ENCODE peak calls at places on chromosome 4, in nine cellular contexts. A is left lung, S is mammary epithelial cell, Z is neural progenitor cell, G is cardiac muscle cell, Q is IMR-90, B is endothelial cell of umbilical vein, P is psoas muscle, K is fibroblast of lung. O is an unnamed sample.
A peak's percentile ranks its signal among the peaks of the same experiment; 100 is the strongest.

GRCh38 chr4:10013722-10014121 is 7.6 kb downstream of the SLC2A9 start:
- DNase-seq in A (no peak), S (peak; percentile 43), Z (peak; percentile 75), G (peak; percentile 73), Q (no peak), B (peak; percentile 32), P (no peak), K (no peak), O (peak; percentile 74)

GRCh38 chr4:92814677-92815076 is 510.9 kb downstream of the GRID2 start:
- DNase-seq in A (no peak), S (no peak), Z (no peak), G (no peak), Q (no peak), B (no peak), P (no peak), K (no peak), O (no peak)

GRCh38 chr4:141329174-141329569 is 108.5 kb downstream of the ZNF330 start:
- DNase-seq in A (no peak), S (peak; percentile 82), Z (no peak), G (no peak), Q (peak; percentile 80), B (no peak), P (no peak), K (peak; percentile 42), O (no peak)

GRCh38 chr4:80007745-80008149 is 65.3 kb downstream of the ANTXR2 start:
- DNase-seq in A (no peak), S (no peak), Z (no peak), G (no peak), Q (no peak), B (peak; percentile 83), P (no peak), K (peak; percentile 23), O (no peak)

GRCh38 chr4:28391877-28392276 is 1531.2 kb downstream of the STIM2 start:
- DNase-seq in A (no peak), S (peak; percentile 29), Z (no peak), G (no peak), Q (peak; percentile 40), B (no peak), P (no peak), K (peak; percentile 10), O (no peak)

GRCh38 chr4:2832309-2832980 is 11.2 kb upstream of the ADD1 start:
- DNase-seq in A (peak; percentile 59), S (no peak), Z (no peak), G (no peak), Q (no peak), B (no peak), P (peak; percentile 45), K (no peak), O (no peak)

GRCh38 chr4:36812153-36812552 is 432.4 kb upstream of the NWD2 start:
- DNase-seq in A (no peak), S (no peak), Z (no peak), G (no peak), Q (no peak), B (no peak), P (no peak), K (no peak), O (no peak)

GRCh38 chr4:80268936-80269335 is 2.5 kb downstream of the FGF5 start:
- DNase-seq in A (peak; percentile 10), S (no peak), Z (no peak), G (no peak), Q (no peak), B (no peak), P (no peak), K (peak; percentile 30), O (no peak)

GRCh38 chr4:88614058-88614457 is 21.8 kb downstream of the HERC3 start:
- DNase-seq in A (no peak), S (no peak), Z (no peak), G (no peak), Q (no peak), B (no peak), P (no peak), K (no peak), O (no peak)

GRCh38 chr4:88610771-88611170 is 18.5 kb downstream of the HERC3 start:
- DNase-seq in A (no peak), S (no peak), Z (no peak), G (no peak), Q (peak; percentile 31), B (no peak), P (peak; percentile 89), K (peak; percentile 90), O (no peak)

GRCh38 chr4:88616275-88616996 is 24.2 kb downstream of the HERC3 start:
- DNase-seq in A (no peak), S (peak; percentile 83), Z (no peak), G (no peak), Q (peak; percentile 77), B (no peak), P (peak; percentile 62), K (peak; percentile 93), O (no peak)

GRCh38 chr4:88609387-88609786 is 17.1 kb downstream of the HERC3 start:
- DNase-seq in A (no peak), S (no peak), Z (no peak), G (no peak), Q (no peak), B (peak; percentile 69), P (no peak), K (no peak), O (no peak)

DNA sequence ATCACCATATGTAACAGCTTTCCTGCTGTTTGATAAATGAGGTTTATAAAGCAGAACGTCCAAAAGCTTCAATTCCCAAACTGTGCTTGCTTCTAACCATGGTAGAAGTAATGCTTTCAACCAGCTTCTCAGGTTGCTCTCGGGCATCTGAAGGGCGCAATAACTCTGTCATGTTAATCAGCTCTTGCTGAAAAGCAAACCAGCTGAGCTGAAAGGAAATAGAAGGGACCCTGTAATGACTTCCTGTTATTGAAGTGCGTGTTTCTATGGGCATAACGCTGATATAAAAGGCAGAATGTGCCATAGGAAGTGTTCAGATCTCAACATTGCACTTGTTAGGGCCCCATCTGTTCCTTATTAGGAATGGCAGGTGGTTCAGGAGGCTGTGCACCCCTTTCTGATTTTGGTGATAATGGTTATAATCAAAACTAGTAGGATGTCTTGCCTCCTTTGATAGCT is 21.2 kb downstream of the HERC3 start:
- DNase-seq in A (no peak), S (no peak), Z (no peak), G (peak; percentile 57), Q (no peak), B (peak; percentile 78), P (no peak), K (peak; percentile 18), O (no peak)
- H3K4me1 ChIP-seq in A (peaks cover 9% of the 10 kb centered on the region), S (peaks cover 70% of the 10 kb centered on the region), Z (peaks cover 7% of the 10 kb centered on the region), G (peaks cover 14% of the 10 kb centered on the region), Q (peaks cover 18% of the 10 kb centered on the region), B (peaks cover 52% of the 10 kb centered on the region), P (peaks cover 79% of the 10 kb centered on the region), K (peaks cover 31% of the 10 kb centered on the region), O (peaks cover 37% of the 10 kb centered on the region)

DNA sequence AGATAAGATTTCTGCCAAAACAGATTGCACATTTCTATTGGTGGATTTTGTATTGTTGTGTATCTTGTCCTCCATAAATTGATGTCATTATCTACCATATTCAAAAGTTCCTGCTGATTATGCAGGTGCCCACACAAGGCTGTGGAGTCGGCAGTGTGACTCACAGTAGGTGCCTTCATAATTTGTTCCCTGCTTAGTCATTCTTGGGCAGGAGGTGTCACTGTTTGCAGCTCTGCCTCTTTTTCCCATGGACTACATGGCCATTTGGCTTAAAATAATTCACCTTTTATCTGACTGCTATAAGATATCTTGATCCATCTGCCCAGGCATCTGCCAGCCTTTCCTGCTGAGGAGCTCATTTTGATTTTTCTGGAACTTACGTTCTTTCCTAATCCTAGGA is 33.6 kb upstream of the ENPEP start:
- DNase-seq in A (no peak), S (peak; percentile 0), Z (no peak), G (no peak), Q (no peak), B (no peak), P (no peak), K (no peak), O (no peak)
- TF ChIP-seq CTCF in A (no peak), S (no peak), Z (no peak), G (no peak), Q (no peak), B (no peak), P (peak; percentile 33), K (no peak), O (no peak)

GRCh38 chr4:1338752-1339414 is 8.1 kb upstream of the UVSSA start:
- DNase-seq in A (peak; percentile 78), S (no peak), Z (no peak), G (no peak), Q (no peak), B (no peak), P (no peak), K (no peak), O (no peak)

GRCh38 chr4:1336079-1336478 is 10.9 kb upstream of the UVSSA start:
- DNase-seq in A (no peak), S (peak; percentile 19), Z (no peak), G (no peak), Q (peak; percentile 39), B (no peak), P (no peak), K (peak; percentile 20), O (no peak)

GRCh38 chr4:1337376-1337831 is 9.6 kb upstream of the UVSSA start:
- DNase-seq in A (peak; percentile 41), S (peak; percentile 34), Z (no peak), G (no peak), Q (peak; percentile 51), B (no peak), P (no peak), K (no peak), O (no peak)

GRCh38 chr4:1339489-1339888 is 7.5 kb upstream of the UVSSA start:
- DNase-seq in A (peak; percentile 59), S (no peak), Z (no peak), G (no peak), Q (no peak), B (no peak), P (no peak), K (no peak), O (no peak)

DNA sequence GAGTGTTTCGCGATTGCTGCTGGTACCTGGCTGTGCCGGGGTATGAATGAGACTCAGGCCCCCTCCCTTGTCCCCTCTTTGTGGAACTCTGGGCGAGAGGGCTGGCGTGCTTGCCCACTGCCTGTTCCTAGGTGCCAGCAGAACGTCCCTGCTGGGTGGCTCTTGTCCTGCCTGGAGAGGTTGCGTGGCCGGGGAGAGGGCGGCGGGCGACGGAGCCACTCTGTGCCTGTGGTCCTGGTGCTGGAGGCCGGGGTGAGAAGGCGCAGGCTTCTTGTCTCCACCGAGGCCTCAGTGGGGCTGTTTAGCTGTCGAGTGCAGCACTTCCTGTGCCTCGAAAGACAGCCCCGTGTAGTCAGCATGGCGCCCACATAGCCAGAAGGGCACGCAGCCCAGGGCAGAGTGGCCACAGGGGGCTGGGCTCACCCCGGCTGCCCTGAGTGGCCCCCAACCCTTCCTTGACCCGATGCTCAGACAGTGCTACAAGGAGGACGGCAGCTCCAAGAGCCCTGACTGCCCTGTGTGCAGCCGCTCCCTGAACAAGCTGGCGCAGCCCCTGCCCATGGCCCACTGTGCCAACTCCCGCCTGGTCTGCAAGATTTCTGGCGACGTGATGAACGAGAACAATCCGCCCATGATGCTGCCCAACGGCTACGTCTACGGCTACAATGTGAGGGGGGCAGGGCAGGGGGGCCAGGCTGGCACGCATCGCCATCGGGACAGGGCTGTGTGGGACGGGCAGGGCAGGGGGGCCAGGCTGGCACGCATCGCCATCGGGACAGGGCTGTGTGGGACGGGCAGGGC is 8.9 kb upstream of the UVSSA start:
- DNase-seq in A (peak; percentile 49), S (no peak), Z (no peak), G (no peak), Q (no peak), B (no peak), P (no peak), K (no peak), O (no peak)
- H3K27ac ChIP-seq in A (peak overlapping the region; percentile 81), S (no peak overlapping the region), Z (no peak overlapping the region), G (no peak overlapping the region), Q (no peak overlapping the region), B (no peak overlapping the region), P (no peak overlapping the region), K (no peak overlapping the region), O (no peak overlapping the region)

GRCh38 chr4:129804458-129804981 is 708.6 kb downstream of the C4orf33 start:
- DNase-seq in A (no peak), S (no peak), Z (peak; percentile 9), G (no peak), Q (no peak), B (no peak), P (no peak), K (no peak), O (no peak)

GRCh38 chr4:129806986-129807385 is 711.0 kb downstream of the C4orf33 start:
- DNase-seq in A (no peak), S (no peak), Z (no peak), G (no peak), Q (no peak), B (no peak), P (no peak), K (no peak), O (no peak)

DNA sequence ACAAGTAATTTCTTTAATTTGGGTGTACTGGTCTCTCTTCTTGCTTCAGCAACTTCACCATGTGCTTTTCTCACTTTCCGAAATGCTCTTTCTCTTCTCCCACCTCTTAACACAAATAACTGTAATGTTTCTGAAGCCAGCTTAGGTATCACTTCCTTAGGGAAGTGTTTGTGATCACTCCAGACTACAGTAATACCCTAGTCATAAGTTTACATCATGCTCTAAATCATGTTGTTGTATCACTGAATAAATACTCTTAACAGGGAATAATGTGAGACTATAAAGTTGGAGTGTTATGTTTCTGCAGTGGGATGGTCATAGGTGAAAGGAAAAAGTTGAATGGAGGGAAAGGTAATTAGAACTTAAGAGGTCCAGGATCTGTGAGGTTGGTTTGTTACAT is 712.3 kb downstream of the C4orf33 start:
- DNase-seq in A (no peak), S (no peak), Z (no peak), G (no peak), Q (no peak), B (no peak), P (no peak), K (no peak), O (no peak)
- H3K4me1 ChIP-seq in A (no peaks in the 10 kb centered on the region), S (no peaks in the 10 kb centered on the region), Z (peaks cover 7% of the 10 kb centered on the region), G (no peaks in the 10 kb centered on the region), Q (no peaks in the 10 kb centered on the region), B (no peaks in the 10 kb centered on the region), P (no peaks in the 10 kb centered on the region), K (no peaks in the 10 kb centered on the region), O (no peaks in the 10 kb centered on the region)